ENCODE peak calls at places on chromosomes 1 and 21, in five cellular contexts. O is GM04503, A is caudate nucleus, G is astrocyte of the cerebellum, Q is AML-193. U is an unnamed sample.

GRCh38 chr1:221032616-221033342 is 153.5 kb downstream of the HLX start:
- DNase-seq in O (no peak), A (no peak), G (no peak), Q (no peak), U (no peak)

GRCh38 chr1:89790592-89790991 is 30.2 kb upstream of the LRRC8D start:
- DNase-seq in O (peak), A (no peak), G (no peak), Q (no peak), U (no peak)

GRCh38 chr1:81550753-81551152 is 250.0 kb upstream of the ADGRL2 start:
- DNase-seq in O (no peak), A (no peak), G (no peak), Q (no peak), U (no peak)

GRCh38 chr1:109788695-109789521 is 25.2 kb upstream of the EPS8L3 start:
- DNase-seq in O (no peak), A (no peak), G (no peak), Q (peak), U (peak)

GRCh38 chr1:210049616-210050015 is 111.6 kb downstream of the SYT14 start:
- DNase-seq in O (no peak), A (no peak), G (no peak), Q (no peak), U (no peak)

GRCh38 chr1:103220503-103221095 is 112.3 kb upstream of the COL11A1 start:
- DNase-seq in O (no peak), A (no peak), G (peak), Q (no peak), U (no peak)

GRCh38 chr1:207174913-207175312 is 70.9 kb downstream of the C4BPA start:
- DNase-seq in O (no peak), A (no peak), G (no peak), Q (no peak), U (no peak)

GRCh38 chr1:205827623-205828022 is 14.6 kb upstream of the SLC41A1 start:
- DNase-seq in O (no peak), A (no peak), G (no peak), Q (no peak), U (no peak)

GRCh38 chr1:162690672-162691434 is 58.6 kb downstream of the DDR2 start:
- DNase-seq in O (peak), A (no peak), G (peak), Q (no peak), U (no peak)

GRCh38 chr1:20981903-20982695 is 194.6 kb downstream of the EIF4G3 start:
- DNase-seq in O (no peak), A (no peak), G (peak), Q (peak), U (no peak)

GRCh38 chr1:121458291-121459048 is 273.7 kb downstream of the SRGAP2C start:
- DNase-seq in O (no peak), A (no peak), G (no peak), Q (peak), U (no peak)

GRCh38 chr21:45822002-45822397 is 159.6 kb upstream of the COL6A1 start:
- DNase-seq in O (no peak), A (no peak), G (no peak), Q (no peak), U (no peak)

GRCh38 chr1:170518965-170519364 is 13.0 kb upstream of the GORAB start:
- DNase-seq in O (no peak), A (no peak), G (no peak), Q (no peak), U (no peak)

GRCh38 chr1:44031051-44031899 is at the start of gene SLC6A9:
- DNase-seq in O (no peak), A (no peak), G (peak), Q (no peak), U (peak)

GRCh38 chr1:166121010-166121409 is 45.8 kb downstream of the FAM78B start:
- DNase-seq in O (no peak), A (no peak), G (no peak), Q (no peak), U (no peak)